ENCODE peak calls at places on chromosome 10, in eight cellular contexts. I is CD8-positive, alpha-beta T cell; B is omental fat pad; L is fibroblast of gingiva; C is GM10248; H is activated T-helper 1 cell treated with Interleukin-2 at 50 U/mL for 16 hours; J is foreskin fibroblast; D is CD8-positive, alpha-beta memory T cell. O is an unnamed sample.

GRCh38 chr10:24331457-24331856 is 122.5 kb downstream of the KIAA1217 start:
- DNase-seq in I (no peak), B (no peak), L (peak; percentile 27), C (no peak), H (no peak), J (no peak), D (no peak), O (no peak)

GRCh38 chr10:104339469-104340098 is 1.3 kb upstream of the ITPRIP start:
- DNase-seq in I (no peak), B (no peak), L (peak; percentile 68), C (no peak), H (no peak), J (peak; percentile 72), D (no peak), O (no peak)

GRCh38 chr10:68334672-68335467 is 2.1 kb upstream of the PBLD start:
- DNase-seq in I (no peak), B (no peak), L (no peak), C (no peak), H (no peak), J (no peak), D (no peak), O (no peak)

GRCh38 chr10:114917927-114918672 is 19.9 kb upstream of the TRUB1 start:
- DNase-seq in I (no peak), B (no peak), L (no peak), C (no peak), H (no peak), J (no peak), D (no peak), O (no peak)

GRCh38 chr10:101063162-101063525 is 1.4 kb downstream of the KAZALD1 start:
- DNase-seq in I (no peak), B (no peak), L (no peak), C (no peak), H (no peak), J (no peak), D (no peak), O (no peak)

GRCh38 chr10:90930971-90931841 is 10.3 kb upstream of the ANKRD1 start:
- DNase-seq in I (no peak), B (no peak), L (peak; percentile 51), C (no peak), H (no peak), J (peak; percentile 84), D (no peak), O (peak; percentile 46)

GRCh38 chr10:71812016-71812912 is 38.8 kb downstream of the PSAP start:
- DNase-seq in I (peak; percentile 63), B (no peak), L (peak; percentile 26), C (peak; percentile 87), H (peak; percentile 69), J (peak; percentile 26), D (peak; percentile 61), O (peak; percentile 88)

GRCh38 chr10:48542471-48543210 is 62.2 kb downstream of the ARHGAP22 start:
- DNase-seq in I (no peak), B (no peak), L (no peak), C (no peak), H (no peak), J (no peak), D (no peak), O (no peak)

GRCh38 chr10:61975107-61975932 is 73.8 kb downstream of the ARID5B start:
- DNase-seq in I (no peak), B (no peak), L (peak; percentile 81), C (no peak), H (no peak), J (peak; percentile 72), D (no peak), O (peak; percentile 62)

GRCh38 chr10:102769375-102770107 is 25.8 kb downstream of the WBP1L start:
- DNase-seq in I (no peak), B (no peak), L (no peak), C (no peak), H (no peak), J (no peak), D (no peak), O (no peak)

GRCh38 chr10:96276831-96277230 is 5.5 kb upstream of the BLNK start:
- DNase-seq in I (no peak), B (no peak), L (no peak), C (no peak), H (no peak), J (no peak), D (no peak), O (no peak)

GRCh38 chr10:56856569-56856968 is 495.5 kb upstream of the ZWINT start:
- DNase-seq in I (no peak), B (no peak), L (no peak), C (no peak), H (no peak), J (no peak), D (no peak), O (no peak)

GRCh38 chr10:15158972-15159371 is 9.5 kb downstream of the NMT2 start:
- DNase-seq in I (no peak), B (no peak), L (no peak), C (no peak), H (no peak), J (no peak), D (no peak), O (no peak)

GRCh38 chr10:133394064-133394663 is at the start of gene MTG1:
- DNase-seq in I (peak; percentile 80), B (peak; percentile 68), L (peak; percentile 91), C (peak; percentile 96), H (peak; percentile 92), J (peak; percentile 91), D (peak; percentile 92), O (peak; percentile 100)

GRCh38 chr10:34464000-34464399 is 351.1 kb downstream of the PARD3 start:
- DNase-seq in I (no peak), B (no peak), L (no peak), C (no peak), H (no peak), J (no peak), D (no peak), O (no peak)

GRCh38 chr10:72250666-72251065 is 23.1 kb upstream of the DDIT4 start:
- DNase-seq in I (no peak), B (no peak), L (peak; percentile 77), C (no peak), H (no peak), J (peak; percentile 70), D (no peak), O (peak; percentile 76)

GRCh38 chr10:93027508-93027907 is 33.1 kb upstream of the CYP26C1 start:
- DNase-seq in I (no peak), B (no peak), L (no peak), C (no peak), H (no peak), J (no peak), D (no peak), O (no peak)

GRCh38 chr10:129472696-129473555 is 5.9 kb downstream of the MGMT start:
- DNase-seq in I (no peak), B (no peak), L (no peak), C (no peak), H (no peak), J (no peak), D (no peak), O (no peak)

GRCh38 chr10:8596929-8597472 is 542.5 kb downstream of the GATA3 start:
- DNase-seq in I (no peak), B (no peak), L (no peak), C (no peak), H (no peak), J (no peak), D (no peak), O (no peak)

GRCh38 chr10:11488126-11488525 is 123.3 kb downstream of the USP6NL start:
- DNase-seq in I (no peak), B (no peak), L (peak; percentile 24), C (no peak), H (no peak), J (no peak), D (no peak), O (no peak)

GRCh38 chr10:14360515-14360914 is 29.8 kb upstream of the FRMD4A start:
- DNase-seq in I (no peak), B (no peak), L (no peak), C (no peak), H (no peak), J (no peak), D (no peak), O (no peak)

GRCh38 chr10:31650010-31650409 is 278.6 kb downstream of the ARHGAP12 start:
- DNase-seq in I (no peak), B (peak; percentile 47), L (peak; percentile 84), C (no peak), H (no peak), J (peak; percentile 79), D (no peak), O (peak; percentile 77)

GRCh38 chr10:26374426-26374825 is 63.7 kb upstream of the APBB1IP start:
- DNase-seq in I (no peak), B (no peak), L (no peak), C (no peak), H (no peak), J (no peak), D (no peak), O (no peak)

GRCh38 chr10:8416192-8416701 is 361.8 kb downstream of the GATA3 start:
- DNase-seq in I (peak; percentile 18), B (no peak), L (no peak), C (peak; percentile 24), H (no peak), J (no peak), D (peak; percentile 50), O (no peak)